ENCODE peak calls at places on chromosomes 13 and 19, in six cellular contexts. M is H9, X is GM03348, Y is HFF-Myc, E is upper lobe of right lung, O is LoVo. B is an unnamed sample.

GRCh38 chr19:32339988-32340874 is 5.2 kb upstream of the ZNF507 start:
- DNase-seq in M (peak), Y (no peak), X (peak), E (peak), O (peak), B (no peak)

GRCh38 chr19:7265963-7266362 is 28.3 kb downstream of the INSR start:
- DNase-seq in O (no peak), M (no peak), X (no peak), Y (no peak), E (no peak), B (no peak)

GRCh38 chr13:21053231-21053630 is 8.2 kb downstream of the LATS2 start:
- DNase-seq in O (no peak), E (no peak), Y (no peak), X (no peak), M (no peak), B (no peak)

GRCh38 chr19:35228177-35228930 is at the start of gene FAM187B:
- DNase-seq in O (no peak), Y (no peak), M (no peak), E (peak), X (no peak), B (no peak)

GRCh38 chr19:8158411-8159074 is 9.2 kb upstream of the FBN3 start:
- DNase-seq in E (no peak), Y (peak), M (peak), O (peak), X (peak), B (peak)

GRCh38 chr13:100675660-100676129 is 1.1 kb upstream of the TMTC4 start:
- DNase-seq in X (no peak), E (no peak), M (no peak), O (no peak), Y (no peak), B (no peak)

GRCh38 chr19:41939861-41940442 is 11.7 kb upstream of the ERFL start:
- DNase-seq in E (peak), X (peak), O (no peak), M (no peak), Y (no peak), B (no peak)

GRCh38 chr13:111049791-111050538 is 65.1 kb upstream of the ARHGEF7 start:
- DNase-seq in Y (no peak), M (no peak), E (no peak), X (peak), O (peak), B (no peak)

GRCh38 chr19:1424182-1424955 is 13.8 kb upstream of the RPS15 start:
- DNase-seq in E (no peak), X (no peak), O (no peak), M (no peak), Y (no peak), B (no peak)

GRCh38 chr19:55360902-55361301 is 2.2 kb downstream of the GARIN5B start:
- DNase-seq in X (no peak), Y (no peak), E (no peak), O (no peak), M (no peak), B (no peak)

GRCh38 chr13:20550799-20551198 is 16.2 kb upstream of the IFT88 start:
- DNase-seq in X (no peak), M (no peak), O (no peak), Y (no peak), E (no peak), B (no peak)

B was measured in epithelial cell of prostate.